ENCODE peak calls at places on chromosomes 4 and X, in nine cellular contexts. One of them, this sample, is unnamed.

GRCh38 chr4:125388653-125389052 is 73.9 kb downstream of the FAT4 start:
- DNase-seq in occipital lobe: no peak
- DNase-seq in T-helper 9 cell: no peak
- DNase-seq in GM10248: no peak
- DNase-seq in NCI-H524: no peak
- DNase-seq in posterior vena cava: no peak
- DNase-seq in NCI-H1092 treated with DMSO at 0.1 percent for 48 hours: no peak
- DNase-seq in NCI-H2171: no peak
- DNase-seq in testis: no peak
- DNase-seq in this sample: no peak

GRCh38 chr4:164748375-164748774 is 5.6 kb upstream of the SMIM31 start:
- DNase-seq in occipital lobe: no peak
- DNase-seq in T-helper 9 cell: no peak
- DNase-seq in GM10248: peak
- DNase-seq in NCI-H524: peak
- DNase-seq in posterior vena cava: no peak
- DNase-seq in NCI-H1092 treated with DMSO at 0.1 percent for 48 hours: no peak
- DNase-seq in NCI-H2171: no peak
- DNase-seq in testis: no peak
- DNase-seq in this sample: no peak

GRCh38 chrX:19862634-19863236 is 24.7 kb downstream of the SH3KBP1 start:
- DNase-seq in occipital lobe: no peak
- DNase-seq in T-helper 9 cell: no peak
- DNase-seq in GM10248: no peak
- DNase-seq in NCI-H524: no peak
- DNase-seq in posterior vena cava: no peak
- DNase-seq in NCI-H1092 treated with DMSO at 0.1 percent for 48 hours: no peak
- DNase-seq in NCI-H2171: no peak
- DNase-seq in testis: no peak
- DNase-seq in this sample: no peak

GRCh38 chr4:73874386-73874785 is 5.2 kb downstream of the CXCL1 start:
- DNase-seq in occipital lobe: no peak
- DNase-seq in T-helper 9 cell: no peak
- DNase-seq in GM10248: no peak
- DNase-seq in NCI-H524: no peak
- DNase-seq in posterior vena cava: no peak
- DNase-seq in NCI-H1092 treated with DMSO at 0.1 percent for 48 hours: no peak
- DNase-seq in NCI-H2171: no peak
- DNase-seq in testis: no peak
- DNase-seq in this sample: no peak

GRCh38 chr4:139018971-139019758 is 3.6 kb downstream of the NOCT start:
- DNase-seq in occipital lobe: no peak
- DNase-seq in T-helper 9 cell: no peak
- DNase-seq in GM10248: no peak
- DNase-seq in NCI-H524: peak
- DNase-seq in posterior vena cava: no peak
- DNase-seq in NCI-H1092 treated with DMSO at 0.1 percent for 48 hours: no peak
- DNase-seq in NCI-H2171: peak
- DNase-seq in testis: no peak
- DNase-seq in this sample: no peak

GRCh38 chrX:86348669-86349068 is 200.4 kb downstream of the DACH2 start:
- DNase-seq in occipital lobe: no peak
- DNase-seq in T-helper 9 cell: no peak
- DNase-seq in GM10248: no peak
- DNase-seq in NCI-H524: no peak
- DNase-seq in posterior vena cava: peak
- DNase-seq in NCI-H1092 treated with DMSO at 0.1 percent for 48 hours: no peak
- DNase-seq in NCI-H2171: no peak
- DNase-seq in testis: no peak
- DNase-seq in this sample: no peak

GRCh38 chr4:86892639-86892965 is 380 bp upstream of the C4orf36 start:
- DNase-seq in occipital lobe: no peak
- DNase-seq in T-helper 9 cell: no peak
- DNase-seq in GM10248: no peak
- DNase-seq in NCI-H524: no peak
- DNase-seq in posterior vena cava: no peak
- DNase-seq in NCI-H1092 treated with DMSO at 0.1 percent for 48 hours: no peak
- DNase-seq in NCI-H2171: peak
- DNase-seq in testis: no peak
- DNase-seq in this sample: no peak

GRCh38 chr4:13483142-13484044 is 747 bp downstream of the RAB28 start:
- DNase-seq in occipital lobe: peak
- DNase-seq in T-helper 9 cell: peak
- DNase-seq in GM10248: peak
- DNase-seq in NCI-H524: peak
- DNase-seq in posterior vena cava: peak
- DNase-seq in NCI-H1092 treated with DMSO at 0.1 percent for 48 hours: peak
- DNase-seq in NCI-H2171: peak
- DNase-seq in testis: peak
- DNase-seq in this sample: peak

GRCh38 chrX:153554519-153555167 is 37.2 kb downstream of the ATP2B3 start:
- DNase-seq in occipital lobe: peak
- DNase-seq in T-helper 9 cell: peak
- DNase-seq in GM10248: peak
- DNase-seq in NCI-H524: peak
- DNase-seq in posterior vena cava: peak
- DNase-seq in NCI-H1092 treated with DMSO at 0.1 percent for 48 hours: peak
- DNase-seq in NCI-H2171: no peak
- DNase-seq in testis: peak
- DNase-seq in this sample: peak

GRCh38 chr4:169841776-169842175 is 84.0 kb upstream of the HPF1 start:
- DNase-seq in occipital lobe: no peak
- DNase-seq in T-helper 9 cell: no peak
- DNase-seq in GM10248: no peak
- DNase-seq in NCI-H524: no peak
- DNase-seq in posterior vena cava: no peak
- DNase-seq in NCI-H1092 treated with DMSO at 0.1 percent for 48 hours: no peak
- DNase-seq in NCI-H2171: no peak
- DNase-seq in testis: no peak
- DNase-seq in this sample: no peak

GRCh38 chrX:29143356-29143755 is 556.1 kb downstream of the IL1RAPL1 start:
- DNase-seq in occipital lobe: no peak
- DNase-seq in T-helper 9 cell: no peak
- DNase-seq in GM10248: no peak
- DNase-seq in NCI-H524: no peak
- DNase-seq in posterior vena cava: no peak
- DNase-seq in NCI-H1092 treated with DMSO at 0.1 percent for 48 hours: no peak
- DNase-seq in NCI-H2171: no peak
- DNase-seq in testis: no peak
- DNase-seq in this sample: no peak

GRCh38 chr4:88706574-88706973 is 8.9 kb upstream of the NAP1L5 start:
- DNase-seq in occipital lobe: no peak
- DNase-seq in T-helper 9 cell: no peak
- DNase-seq in GM10248: no peak
- DNase-seq in NCI-H524: peak
- DNase-seq in posterior vena cava: no peak
- DNase-seq in NCI-H1092 treated with DMSO at 0.1 percent for 48 hours: peak
- DNase-seq in NCI-H2171: peak
- DNase-seq in testis: peak
- DNase-seq in this sample: peak

GRCh38 chrX:43849173-43849572 is 33.1 kb downstream of the MAOB start:
- DNase-seq in occipital lobe: no peak
- DNase-seq in T-helper 9 cell: no peak
- DNase-seq in GM10248: no peak
- DNase-seq in NCI-H524: no peak
- DNase-seq in posterior vena cava: no peak
- DNase-seq in NCI-H1092 treated with DMSO at 0.1 percent for 48 hours: no peak
- DNase-seq in NCI-H2171: no peak
- DNase-seq in testis: no peak
- DNase-seq in this sample: no peak

GRCh38 chrX:53494427-53494826 is 60.3 kb upstream of the HSD17B10 start:
- DNase-seq in occipital lobe: no peak
- DNase-seq in T-helper 9 cell: no peak
- DNase-seq in GM10248: no peak
- DNase-seq in NCI-H524: peak
- DNase-seq in posterior vena cava: no peak
- DNase-seq in NCI-H1092 treated with DMSO at 0.1 percent for 48 hours: peak
- DNase-seq in NCI-H2171: peak
- DNase-seq in testis: no peak
- DNase-seq in this sample: peak

GRCh38 chrX:149962859-149963757 is 24.8 kb upstream of the EOLA2 start:
- DNase-seq in occipital lobe: peak
- DNase-seq in T-helper 9 cell: no peak
- DNase-seq in GM10248: peak
- DNase-seq in NCI-H524: peak
- DNase-seq in posterior vena cava: no peak
- DNase-seq in NCI-H1092 treated with DMSO at 0.1 percent for 48 hours: peak
- DNase-seq in NCI-H2171: peak
- DNase-seq in testis: peak
- DNase-seq in this sample: peak

GRCh38 chrX:41616935-41617334 is 71.8 kb upstream of the GPR34 start:
- DNase-seq in occipital lobe: no peak
- DNase-seq in T-helper 9 cell: no peak
- DNase-seq in GM10248: no peak
- DNase-seq in NCI-H524: no peak
- DNase-seq in posterior vena cava: no peak
- DNase-seq in NCI-H1092 treated with DMSO at 0.1 percent for 48 hours: no peak
- DNase-seq in NCI-H2171: no peak
- DNase-seq in testis: no peak
- DNase-seq in this sample: no peak

GRCh38 chr4:187070158-187070557 is 346.5 kb upstream of the FAT1 start:
- DNase-seq in occipital lobe: no peak
- DNase-seq in T-helper 9 cell: no peak
- DNase-seq in GM10248: no peak
- DNase-seq in NCI-H524: no peak
- DNase-seq in posterior vena cava: no peak
- DNase-seq in NCI-H1092 treated with DMSO at 0.1 percent for 48 hours: no peak
- DNase-seq in NCI-H2171: no peak
- DNase-seq in testis: no peak
- DNase-seq in this sample: no peak

GRCh38 chrX:39721570-39722279 is 376.0 kb downstream of the BCOR start:
- DNase-seq in occipital lobe: no peak
- DNase-seq in T-helper 9 cell: no peak
- DNase-seq in GM10248: no peak
- DNase-seq in NCI-H524: no peak
- DNase-seq in posterior vena cava: no peak
- DNase-seq in NCI-H1092 treated with DMSO at 0.1 percent for 48 hours: no peak
- DNase-seq in NCI-H2171: no peak
- DNase-seq in testis: no peak
- DNase-seq in this sample: no peak

GRCh38 chrX:48794993-48795501 is 6.8 kb upstream of the HDAC6 start:
- DNase-seq in occipital lobe: no peak
- DNase-seq in T-helper 9 cell: no peak
- DNase-seq in GM10248: no peak
- DNase-seq in NCI-H524: no peak
- DNase-seq in posterior vena cava: no peak
- DNase-seq in NCI-H1092 treated with DMSO at 0.1 percent for 48 hours: no peak
- DNase-seq in NCI-H2171: no peak
- DNase-seq in testis: no peak
- DNase-seq in this sample: no peak

GRCh38 chr4:161564230-161564834 is 599.5 kb downstream of the FSTL5 start:
- DNase-seq in occipital lobe: no peak
- DNase-seq in T-helper 9 cell: no peak
- DNase-seq in GM10248: no peak
- DNase-seq in NCI-H524: peak
- DNase-seq in posterior vena cava: no peak
- DNase-seq in NCI-H1092 treated with DMSO at 0.1 percent for 48 hours: no peak
- DNase-seq in NCI-H2171: no peak
- DNase-seq in testis: no peak
- DNase-seq in this sample: peak

GRCh38 chr4:74217365-74217764 is 59.4 kb downstream of the MTHFD2L start:
- DNase-seq in occipital lobe: no peak
- DNase-seq in T-helper 9 cell: no peak
- DNase-seq in GM10248: no peak
- DNase-seq in NCI-H524: no peak
- DNase-seq in posterior vena cava: no peak
- DNase-seq in NCI-H1092 treated with DMSO at 0.1 percent for 48 hours: no peak
- DNase-seq in NCI-H2171: no peak
- DNase-seq in testis: no peak
- DNase-seq in this sample: no peak

GRCh38 chrX:13669246-13669689 is 16.3 kb downstream of the TCEANC start:
- DNase-seq in occipital lobe: no peak
- DNase-seq in T-helper 9 cell: peak
- DNase-seq in GM10248: peak
- DNase-seq in NCI-H524: no peak
- DNase-seq in posterior vena cava: no peak
- DNase-seq in NCI-H1092 treated with DMSO at 0.1 percent for 48 hours: no peak
- DNase-seq in NCI-H2171: no peak
- DNase-seq in testis: peak
- DNase-seq in this sample: peak

This sample was measured in COR-L47.